ENCODE peak calls at places on chromosomes 5 and 9, in five cellular contexts. G, V, F, I and R are unnamed samples.
A peak's percentile ranks its signal among the peaks of the same experiment; 100 is the strongest.

GRCh38 chr5:88746438-88746882 is 136.5 kb downstream of the MEF2C start:
- DNase-seq in G (no peak), I (peak; percentile 64), V (no peak), F (no peak), R (no peak)

GRCh38 chr5:143550985-143551630 is 147.6 kb upstream of the NR3C1 start:
- DNase-seq in F (no peak), G (no peak), I (no peak), V (no peak), R (no peak)

GRCh38 chr5:122129332-122129731 is at the start of gene ZNF474:
- DNase-seq in I (no peak), V (no peak), G (peak; percentile 28), F (peak; percentile 94), R (no peak)

GRCh38 chr9:5621327-5621726 is 7.6 kb upstream of the RIC1 start:
- DNase-seq in G (peak; percentile 63), I (no peak), V (no peak), F (peak; percentile 79), R (no peak)

GRCh38 chr9:114227288-114228033 is 72.1 kb downstream of the COL27A1 start:
- DNase-seq in I (no peak), V (no peak), G (no peak), F (no peak), R (no peak)

GRCh38 chr9:98563212-98563907 is 145.4 kb downstream of the GABBR2 start:
- DNase-seq in G (no peak), I (no peak), F (no peak), V (no peak), R (peak; percentile 11)

GRCh38 chr9:135190789-135191577 is 103.5 kb downstream of the OLFM1 start:
- DNase-seq in G (no peak), I (no peak), F (no peak), V (no peak), R (no peak)

GRCh38 chr9:88534456-88535225 is at the start of gene NXNL2:
- DNase-seq in I (no peak), G (peak; percentile 64), V (peak; percentile 69), F (no peak), R (peak; percentile 88)

GRCh38 chr5:68330564-68330963 is 115.0 kb downstream of the PIK3R1 start:
- DNase-seq in G (no peak), F (no peak), V (no peak), I (no peak), R (no peak)

GRCh38 chr9:96450613-96451544 is 910 bp downstream of the HABP4 start:
- DNase-seq in V (peak; percentile 22), I (peak; percentile 25), G (no peak), F (no peak), R (peak; percentile 67)

GRCh38 chr9:26310294-26310693 is 582.3 kb downstream of the CAAP1 start:
- DNase-seq in G (no peak), V (no peak), I (no peak), F (no peak), R (no peak)

GRCh38 chr9:113573303-113573958 is 109.9 kb downstream of the RGS3 start:
- DNase-seq in I (no peak), G (no peak), F (no peak), V (peak; percentile 32), R (peak; percentile 62)

GRCh38 chr9:5876711-5877110 is 14.0 kb upstream of the MLANA start:
- DNase-seq in F (no peak), V (no peak), I (no peak), G (no peak), R (no peak)

GRCh38 chr9:110152704-110153374 is 55.1 kb downstream of the C9orf152 start:
- DNase-seq in I (peak; percentile 80), F (no peak), V (no peak), G (peak; percentile 27), R (no peak)

GRCh38 chr5:138819065-138819464 is 56.1 kb downstream of the LRRTM2 start:
- DNase-seq in F (no peak), I (no peak), G (no peak), V (no peak), R (no peak)

GRCh38 chr5:72234265-72234700 is 85.8 kb downstream of the MRPS27 start:
- DNase-seq in V (no peak), G (no peak), F (peak; percentile 58), I (no peak), R (no peak)

GRCh38 chr9:21812415-21812814 is 10.0 kb downstream of the MTAP start:
- DNase-seq in F (no peak), G (no peak), V (no peak), I (no peak), R (no peak)

GRCh38 chr5:120734033-120734432 is 269.9 kb downstream of the PRR16 start:
- DNase-seq in G (no peak), F (no peak), I (no peak), V (no peak), R (no peak)

GRCh38 chr9:18976368-18977238 is 56.4 kb downstream of the SAXO1 start:
- DNase-seq in I (no peak), G (no peak), V (no peak), F (peak; percentile 74), R (no peak)

GRCh38 chr5:43312699-43313034 is 545 bp downstream of the HMGCS1 start:
- DNase-seq in F (no peak), V (no peak), I (peak; percentile 58), G (no peak), R (no peak)

GRCh38 chr5:42951847-42952411 is 88.2 kb downstream of the ANXA2R start:
- DNase-seq in I (no peak), G (no peak), V (no peak), F (no peak), R (no peak)

DNA sequence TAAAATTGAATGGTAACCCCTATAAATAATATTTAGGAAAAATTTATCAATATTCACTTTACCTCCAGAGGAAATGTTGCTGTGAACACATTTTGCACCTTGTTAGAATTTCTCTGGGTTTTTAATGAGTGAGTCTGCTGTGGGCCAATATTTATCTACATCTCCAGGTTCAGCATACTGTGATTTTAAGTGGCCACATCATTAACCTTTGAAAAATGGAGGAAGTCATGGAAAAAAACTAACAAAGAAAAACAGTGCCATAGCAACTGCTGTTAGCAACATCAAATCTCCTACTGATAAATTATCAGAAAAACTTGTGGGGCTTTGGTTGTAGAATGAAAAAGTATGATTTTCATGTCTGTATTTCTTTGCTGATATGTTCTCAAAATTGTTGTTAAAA is 55.0 kb downstream of the CD180 start:
- DNase-seq in I (no peak), V (no peak), G (no peak), F (no peak), R (no peak)
- TF ChIP-seq CTCF in I (no peak), V (no peak), G (no peak), F (no peak), R (no peak)

GRCh38 chr9:35603986-35604577 is 980 bp upstream of the TESK1 start:
- DNase-seq in V (peak; percentile 100), I (peak; percentile 100), G (peak; percentile 99), F (peak; percentile 96), R (peak; percentile 98)

GRCh38 chr9:35594471-35594870 is 10.6 kb upstream of the TESK1 start:
- DNase-seq in G (no peak), I (no peak), F (no peak), V (no peak), R (no peak)

GRCh38 chr9:35599763-35600604 is 5.1 kb upstream of the TESK1 start:
- DNase-seq in I (no peak), G (no peak), F (no peak), V (no peak), R (no peak)

GRCh38 chr9:35603506-35603985 is 1.5 kb upstream of the TESK1 start:
- DNase-seq in F (peak; percentile 57), I (no peak), V (peak; percentile 67), G (no peak), R (peak; percentile 88)

DNA sequence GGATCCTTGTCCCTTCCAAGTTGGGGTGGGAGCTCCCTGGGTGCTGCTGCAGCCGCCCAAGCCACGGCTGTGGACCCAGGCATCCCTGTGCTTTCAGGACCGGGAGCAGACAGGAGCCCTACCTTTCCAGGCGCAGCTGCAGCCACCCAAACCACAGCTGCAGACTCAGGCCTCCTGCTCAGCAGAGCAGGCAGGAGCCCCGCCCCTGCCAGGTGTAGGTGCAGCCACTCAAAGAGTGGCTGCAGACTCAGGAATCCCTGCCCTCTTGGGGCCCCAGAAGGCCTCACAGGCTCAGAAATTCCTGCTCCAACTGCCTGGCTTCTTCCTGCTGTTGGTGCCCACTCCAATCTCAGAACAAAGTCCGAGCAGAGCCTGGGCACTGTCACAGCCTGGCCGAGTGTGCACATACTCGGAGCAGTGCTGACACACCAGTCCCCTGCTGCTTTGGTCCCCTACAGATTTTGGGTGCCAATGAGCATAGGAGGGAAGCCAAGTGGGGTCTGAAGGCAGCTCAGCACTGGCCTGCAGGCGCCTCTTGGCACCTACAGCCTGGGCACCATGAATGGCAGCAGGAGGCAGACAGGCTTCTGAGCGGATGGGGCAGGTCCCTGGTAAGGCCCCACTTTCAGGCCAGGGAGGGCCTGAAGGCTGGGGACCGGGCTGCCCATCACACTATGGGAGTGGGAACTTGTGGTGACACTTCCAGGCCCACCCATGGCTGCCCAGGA is 6.0 kb upstream of the TESK1 start:
- DNase-seq in I (peak; percentile 61), V (no peak), F (no peak), G (no peak), R (no peak)
- H3K4me3 ChIP-seq in I (no peak overlapping the region), V (no peak overlapping the region), F (no peak overlapping the region), G (no peak overlapping the region), R (no peak overlapping the region)

DNA sequence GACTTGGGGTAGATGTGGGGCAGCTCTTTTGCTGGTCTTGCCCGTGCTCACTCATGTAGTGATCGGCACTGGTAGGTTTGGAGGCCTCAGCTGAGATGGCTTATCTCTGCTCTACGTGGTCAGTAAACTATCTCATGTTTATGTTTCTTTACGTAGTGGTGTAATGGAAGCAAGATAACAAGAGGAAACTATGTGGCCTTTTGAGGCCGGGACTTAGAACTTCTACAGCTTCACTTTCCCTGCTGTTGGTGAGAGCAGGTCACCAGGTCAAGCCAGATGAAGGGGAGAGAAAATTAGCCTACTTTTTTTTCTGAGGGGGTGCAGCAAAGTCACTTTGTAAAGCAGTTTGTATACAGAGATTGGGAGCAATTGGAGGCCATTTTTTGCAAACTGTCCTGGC is 8.5 kb downstream of the FOCAD start:
- DNase-seq in F (no peak), V (no peak), I (no peak), G (no peak), R (no peak)
- TF ChIP-seq CTCF in F (no peak), V (no peak), I (no peak), G (no peak), R (no peak)

GRCh38 chr9:132572921-132573320 is 9.5 kb upstream of the BARHL1 start:
- DNase-seq in V (no peak), F (no peak), G (no peak), I (no peak), R (no peak)

GRCh38 chr9:132577119-132577518 is 5.3 kb upstream of the BARHL1 start:
- DNase-seq in F (no peak), G (no peak), V (no peak), I (no peak), R (no peak)

GRCh38 chr9:132575811-132576210 is 6.6 kb upstream of the BARHL1 start:
- DNase-seq in F (no peak), I (no peak), G (no peak), V (no peak), R (no peak)

GRCh38 chr9:132571806-132572600 is 10.4 kb upstream of the BARHL1 start:
- DNase-seq in V (no peak), I (no peak), G (no peak), F (no peak), R (no peak)

DNA sequence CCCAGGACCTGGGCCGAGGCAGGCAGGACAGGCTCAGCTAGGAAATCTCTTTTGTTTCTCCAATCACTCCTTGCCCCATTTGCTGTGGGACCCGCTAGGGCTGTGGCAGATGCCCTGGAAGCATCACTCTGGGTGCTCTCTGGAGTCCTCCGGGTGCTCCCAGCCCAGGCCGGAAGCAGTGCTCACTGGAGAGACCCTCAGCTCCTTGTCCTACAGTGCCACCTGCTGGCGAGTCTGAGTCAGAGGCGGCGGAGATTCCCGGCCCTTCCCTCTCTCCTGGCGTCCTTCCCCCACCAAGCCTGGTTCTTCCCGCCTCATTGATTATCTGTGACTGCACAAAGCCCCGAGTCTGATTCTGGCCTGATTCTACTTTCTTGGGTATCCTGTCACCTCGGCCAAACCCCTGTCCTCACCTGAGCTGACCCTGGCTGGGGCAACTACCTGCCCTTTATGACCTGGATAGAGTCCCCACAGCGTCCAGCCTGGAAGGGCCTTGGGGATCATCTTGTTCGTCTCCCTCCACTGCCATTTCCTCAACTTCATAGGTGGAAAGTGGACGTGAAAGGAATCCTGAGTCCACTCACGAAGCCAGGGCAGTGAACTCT is 7.3 kb upstream of the BARHL1 start:
- DNase-seq in G (peak; percentile 62), I (peak; percentile 79), V (peak; percentile 57), F (peak; percentile 9), R (no peak)
- H3K4me3 ChIP-seq in G (no peak overlapping the region), I (no peak overlapping the region), V (no peak overlapping the region), F (no peak overlapping the region), R (no peak overlapping the region)